ENCODE peak calls at places on chromosomes 12 and 14, in six cellular contexts. M is cardiac muscle cell, B is heart left ventricle, J is testis, R is PC-9, I is colonic mucosa. L is an unnamed sample. For H3K9me3, the result is how much of the 10 kb centered on the place peaks cover.

GRCh38 chr14:47674148-47674545 is 1.3 kb downstream of the MDGA2 start:
- DNase-seq in M (peak), B (no peak), J (no peak), R (no peak), I (no peak), L (no peak)

GRCh38 chr12:30417697-30418231 is 277.9 kb downstream of the IPO8 start:
- DNase-seq in M (no peak), B (peak), J (no peak), R (no peak), I (no peak), L (no peak)

GRCh38 chr14:20440882-20441281 is 4.9 kb upstream of the KLHL33 start:
- DNase-seq in M (no peak), B (no peak), J (no peak), R (no peak), I (no peak), L (no peak)

GRCh38 chr12:69096669-69097364 is 142.6 kb upstream of the CPSF6 start:
- DNase-seq in M (no peak), B (no peak), J (no peak), R (no peak), I (no peak), L (no peak)

GRCh38 chr14:90758959-90759358 is 57.3 kb downstream of the TTC7B start:
- DNase-seq in M (no peak), B (peak), J (peak), R (no peak), I (peak), L (no peak)

GRCh38 chr12:123062682-123063426 is 82.4 kb downstream of the ARL6IP4 start:
- DNase-seq in M (no peak), B (peak), J (peak), R (peak), I (no peak), L (no peak)

GRCh38 chr12:72642726-72643125 is 370.6 kb downstream of the TRHDE start:
- DNase-seq in M (no peak), B (no peak), J (no peak), R (no peak), I (no peak), L (no peak)

GRCh38 chr12:112837629-112838191 is 46.2 kb downstream of the RPH3A start:
- DNase-seq in M (no peak), B (no peak), J (no peak), R (no peak), I (no peak), L (no peak)

GRCh38 chr14:101282418-101282817 is 278.9 kb upstream of the DIO3 start:
- DNase-seq in M (no peak), B (no peak), J (no peak), R (no peak), I (no peak), L (no peak)

GRCh38 chr14:91417983-91418386 is 365 bp upstream of the CCDC88C start:
- DNase-seq in M (no peak), B (no peak), J (peak), R (peak), I (no peak), L (peak)

GRCh38 chr12:24903305-24904088 is 45.4 kb downstream of the BCAT1 start:
- DNase-seq in M (no peak), B (no peak), J (no peak), R (no peak), I (no peak), L (no peak)

GRCh38 chr12:31558521-31558920 is 32.4 kb downstream of the DENND5B start:
- DNase-seq in M (no peak), B (no peak), J (no peak), R (no peak), I (no peak), L (no peak)

GRCh38 chr14:94665121-94665520 is 52.9 kb downstream of the SERPINA3 start:
- DNase-seq in M (no peak), B (no peak), J (no peak), R (no peak), I (no peak), L (no peak)

GRCh38 chr14:61564623-61565091 is 130.7 kb upstream of the HIF1A start:
- DNase-seq in M (no peak), B (no peak), J (no peak), R (peak), I (no peak), L (no peak)

GRCh38 chr14:90398315-90398811 is 1.5 kb downstream of the CALM1 start:
- DNase-seq in M (peak), B (peak), J (peak), R (peak), I (peak), L (peak)

GRCh38 chr14:22532345-22533056 is 56.5 kb downstream of the DAD1 start:
- DNase-seq in M (peak), B (no peak), J (no peak), R (no peak), I (no peak), L (no peak)

GRCh38 chr12:91142184-91142583 is 30.9 kb upstream of the LUM start:
- DNase-seq in M (no peak), B (peak), J (peak), R (no peak), I (no peak), L (no peak)

GRCh38 chr12:113825705-113826104 is 140.4 kb downstream of the RBM19 start:
- DNase-seq in M (no peak), B (no peak), J (no peak), R (no peak), I (no peak), L (no peak)

GRCh38 chr14:66105819-66106218 is 380.4 kb upstream of the CCDC196 start:
- DNase-seq in M (no peak), B (no peak), J (no peak), R (peak), I (no peak), L (no peak)

GRCh38 chr12:34275129-34275528 is 252.8 kb downstream of the ALG10 start:
- DNase-seq in M (no peak), B (no peak), J (no peak), R (no peak), I (no peak), L (no peak)
- H3K9me3 ChIP-seq in M (under half), B (under half), J (under half), R (under half), I (under half), L (under half)

DNA sequence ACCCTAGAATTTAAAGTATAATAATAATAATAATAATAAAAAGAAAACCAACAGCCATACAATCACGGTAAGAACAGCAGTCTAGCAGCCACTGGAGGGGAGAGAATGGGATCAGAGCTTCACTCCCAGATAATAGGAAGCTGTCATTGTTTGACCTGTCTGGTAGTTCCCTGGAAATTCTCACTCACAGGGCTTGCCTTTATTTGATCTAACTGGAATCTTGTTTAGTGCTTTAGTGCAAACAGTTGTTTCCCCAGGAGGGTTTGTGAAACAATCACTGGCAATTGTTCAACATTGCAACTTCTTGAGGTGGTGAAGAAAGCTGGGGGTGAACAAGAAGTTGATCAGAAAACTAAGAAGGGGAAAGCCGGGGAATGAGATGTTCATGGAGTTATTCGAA is 68.7 kb upstream of the PTCSC3 start:
- DNase-seq in M (no peak), B (no peak), J (no peak), R (no peak), I (no peak), L (no peak)
- H3K9me3 ChIP-seq in M (under half), B (under half), J (under half), R (under half), I (under half), L (under half)

DNA sequence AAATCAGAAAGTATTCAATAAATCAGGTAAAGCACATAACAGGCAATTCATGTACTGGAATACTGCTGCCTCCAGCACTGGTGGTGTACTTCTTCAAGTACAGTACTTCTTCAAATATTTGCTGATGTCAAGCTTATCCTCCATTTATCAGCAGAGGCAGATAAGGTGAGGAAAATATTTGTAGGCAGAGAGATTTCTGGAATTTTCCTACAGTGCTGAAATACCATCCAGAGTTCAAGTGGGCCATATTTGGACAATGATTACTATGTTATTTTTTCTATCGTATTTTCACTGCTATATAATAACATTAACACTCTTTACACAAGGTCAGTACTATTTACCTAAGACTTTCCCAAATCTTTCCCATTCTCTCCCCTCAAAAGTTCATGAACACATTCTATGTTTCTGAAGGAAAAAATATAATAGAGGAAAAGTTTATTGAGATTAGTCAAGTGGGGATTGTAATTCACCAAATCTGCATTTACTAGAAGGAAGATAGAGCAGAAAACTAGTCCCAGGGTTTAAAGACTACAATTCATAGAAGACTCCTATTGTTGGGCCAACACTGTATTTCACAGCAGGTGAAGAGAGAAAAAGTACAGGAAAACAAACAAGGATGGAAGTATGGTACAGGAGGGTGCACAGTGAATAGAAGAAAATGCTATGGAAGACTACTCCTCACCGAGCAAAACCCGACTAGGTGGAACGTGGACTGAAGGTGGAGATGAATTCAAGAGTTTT is 141.1 kb downstream of the PAWR start:
- DNase-seq in M (peak), B (no peak), J (no peak), R (no peak), I (no peak), L (no peak)
- H3K9me3 ChIP-seq in M (under half), B (under half), J (under half), R (under half), I (under half), L (under half)

GRCh38 chr12:132336451-132337413 is 7.3 kb upstream of the GALNT9 start:
- DNase-seq in M (no peak), B (no peak), J (no peak), R (no peak), I (no peak), L (no peak)

GRCh38 chr12:132338781-132339180 is 9.4 kb upstream of the GALNT9 start:
- DNase-seq in M (no peak), B (no peak), J (no peak), R (no peak), I (no peak), L (no peak)

GRCh38 chr12:132339856-132340255 is 10.5 kb upstream of the GALNT9 start:
- DNase-seq in M (no peak), B (no peak), J (no peak), R (no peak), I (no peak), L (no peak)

GRCh38 chr12:132337557-132337956 is 8.2 kb upstream of the GALNT9 start:
- DNase-seq in M (no peak), B (no peak), J (no peak), R (no peak), I (no peak), L (no peak)

GRCh38 chr12:132338311-132338710 is 8.9 kb upstream of the GALNT9 start:
- DNase-seq in M (no peak), B (no peak), J (no peak), R (no peak), I (no peak), L (no peak)
- H3K9me3 ChIP-seq in M (under half), B (under half), J (under half), R (under half), I (under half), L (under half)

GRCh38 chr12:131280426-131280825 is 326.7 kb downstream of the ADGRD1 start:
- DNase-seq in M (no peak), B (no peak), J (no peak), R (no peak), I (no peak), L (no peak)
- H3K9me3 ChIP-seq in M (under half), B (under half), J (under half), R (under half), I (under half), L (under half)

GRCh38 chr12:133037207-133038005 is at the start of gene ZNF84:
- DNase-seq in M (peak), B (peak), J (peak), R (peak), I (peak), L (peak)

GRCh38 chr12:133038310-133038709 is 1.0 kb downstream of the ZNF84 start:
- DNase-seq in M (no peak), B (no peak), J (no peak), R (no peak), I (no peak), L (no peak)
- H3K9me3 ChIP-seq in M (under half), B (under half), J (under half), R (half or more), I (under half), L (under half)

GRCh38 chr12:66160704-66161103 is 9.1 kb downstream of the TMBIM4 start:
- DNase-seq in M (no peak), B (no peak), J (no peak), R (no peak), I (no peak), L (no peak)
- H3K9me3 ChIP-seq in M (under half), B (under half), J (under half), R (under half), I (under half), L (under half)

GRCh38 chr14:105900398-105901160 is 374.2 kb downstream of the TMEM121 start:
- DNase-seq in M (no peak), B (peak), J (no peak), R (no peak), I (no peak), L (no peak)

GRCh38 chr14:105898482-105899010 is 372.2 kb downstream of the TMEM121 start:
- DNase-seq in M (no peak), B (peak), J (no peak), R (no peak), I (no peak), L (no peak)

GRCh38 chr14:105897725-105898113 is 371.3 kb downstream of the TMEM121 start:
- DNase-seq in M (no peak), B (peak), J (no peak), R (no peak), I (no peak), L (no peak)

GRCh38 chr14:105899657-105900397 is 373.4 kb downstream of the TMEM121 start:
- DNase-seq in M (no peak), B (peak), J (no peak), R (no peak), I (no peak), L (no peak)

DNA sequence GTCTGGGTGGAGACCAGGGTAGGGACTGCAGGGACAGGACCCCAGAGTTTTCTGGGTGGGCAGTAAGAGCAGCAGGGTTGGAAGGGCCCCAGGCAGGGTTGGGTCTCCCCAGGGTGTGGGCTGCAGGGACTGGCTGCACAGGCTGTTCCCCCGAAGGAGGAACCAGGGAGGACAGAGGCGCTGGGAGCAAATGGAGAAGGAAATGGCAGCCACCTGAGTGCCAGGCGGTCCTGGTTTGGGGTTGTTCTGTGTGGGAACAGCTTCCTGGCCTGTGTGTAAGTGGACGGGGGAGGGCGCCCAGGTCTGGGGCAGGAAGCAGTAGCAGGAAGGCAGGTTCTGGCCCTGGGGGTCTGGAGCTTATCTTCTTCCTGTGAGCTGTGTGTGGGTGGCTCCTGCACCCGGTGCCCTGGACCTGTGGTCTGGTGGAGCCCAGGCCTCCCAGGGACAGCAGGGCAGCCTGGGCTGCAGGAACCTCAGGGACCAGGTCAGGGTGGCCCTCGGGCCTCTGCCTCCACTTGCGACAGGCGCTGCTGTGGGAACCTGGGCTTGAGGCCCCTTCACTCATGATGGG is 372.8 kb downstream of the TMEM121 start:
- DNase-seq in M (no peak), B (peak), J (no peak), R (no peak), I (no peak), L (no peak)
- H3K9me3 ChIP-seq in M (under half), B (under half), J (under half), R (under half), I (under half), L (under half)

GRCh38 chr12:130013771-130014484 is 110.1 kb upstream of the TMEM132D start:
- DNase-seq in M (peak), B (no peak), J (peak), R (peak), I (peak), L (no peak)

GRCh38 chr12:130016986-130017385 is 113.2 kb upstream of the TMEM132D start:
- DNase-seq in M (no peak), B (no peak), J (no peak), R (no peak), I (no peak), L (no peak)

GRCh38 chr12:130016194-130016593 is 112.4 kb upstream of the TMEM132D start:
- DNase-seq in M (no peak), B (no peak), J (no peak), R (no peak), I (no peak), L (no peak)

GRCh38 chr12:130011611-130012385 is 108.0 kb upstream of the TMEM132D start:
- DNase-seq in M (no peak), B (no peak), J (no peak), R (no peak), I (no peak), L (no peak)

GRCh38 chr12:130014485-130014807 is 110.6 kb upstream of the TMEM132D start:
- DNase-seq in M (peak), B (no peak), J (no peak), R (no peak), I (no peak), L (no peak)
- H3K9me3 ChIP-seq in M (under half), B (under half), J (under half), R (under half), I (under half), L (under half)

GRCh38 chr14:71943695-71944018 is 11.4 kb downstream of the RGS6 start:
- DNase-seq in M (no peak), B (no peak), J (no peak), R (no peak), I (no peak), L (no peak)

GRCh38 chr14:71948101-71948500 is 15.9 kb downstream of the RGS6 start:
- DNase-seq in M (no peak), B (no peak), J (no peak), R (no peak), I (no peak), L (no peak)

DNA sequence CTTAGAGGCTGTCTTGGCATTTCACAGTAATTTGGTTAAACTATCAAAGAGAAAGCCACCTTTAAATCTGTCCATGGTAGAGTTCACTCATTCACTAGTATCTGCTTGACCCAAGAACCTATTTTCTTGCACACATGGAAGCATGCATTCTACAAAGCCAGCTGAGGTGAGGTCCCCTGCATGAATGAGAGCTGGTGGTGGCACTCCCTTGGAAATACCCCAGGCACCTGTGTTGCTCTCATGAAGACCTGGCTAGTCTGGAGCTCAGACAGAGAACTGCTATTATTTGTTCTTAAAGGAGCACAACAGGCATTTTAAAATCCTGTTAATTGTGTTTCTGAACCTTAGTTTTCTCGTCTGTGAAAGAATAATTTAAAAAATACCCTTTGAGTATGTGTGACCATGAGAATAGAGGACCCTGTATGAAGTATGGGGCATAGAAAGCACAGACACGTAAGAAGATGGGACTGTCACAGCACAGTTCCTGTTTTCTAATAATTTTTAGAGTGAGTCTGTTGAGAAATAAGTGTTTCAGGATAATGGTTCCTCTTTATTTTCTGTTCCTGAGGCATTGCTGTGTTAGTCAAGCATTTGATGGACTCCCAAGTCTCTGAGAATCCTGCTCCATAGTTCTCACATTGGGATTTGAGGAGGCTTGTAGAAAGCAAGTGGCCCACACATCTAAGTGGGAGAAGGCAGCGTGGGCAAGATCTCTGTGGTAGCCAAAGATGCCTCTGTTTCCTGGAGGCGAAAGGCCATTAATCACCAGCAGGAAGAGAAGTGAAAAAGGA is 10.9 kb downstream of the RGS6 start:
- DNase-seq in M (no peak), B (no peak), J (no peak), R (no peak), I (no peak), L (no peak)
- H3K9me3 ChIP-seq in M (under half), B (under half), J (under half), R (under half), I (under half), L (under half)